ENCODE peak calls at places on chromosomes 16 and 17, in nine cellular contexts. One of them, this sample, is unnamed.

GRCh38 chr17:4340914-4341615 is 25.4 kb downstream of the UBE2G1 start:
- DNase-seq in cardiac fibroblast: peak
- DNase-seq in left ventricle myocardium inferior: no peak
- DNase-seq in lung: no peak
- DNase-seq in fibroblast of lung: peak
- DNase-seq in cardiac muscle cell: no peak
- DNase-seq in fibroblast of mammary gland: peak
- DNase-seq in IMR-90: peak
- DNase-seq in AG04449: no peak
- DNase-seq in this sample: peak

GRCh38 chr16:19683453-19684236 is 34.4 kb downstream of the KNOP1 start:
- DNase-seq in cardiac fibroblast: no peak
- DNase-seq in left ventricle myocardium inferior: no peak
- DNase-seq in lung: no peak
- DNase-seq in fibroblast of lung: no peak
- DNase-seq in cardiac muscle cell: no peak
- DNase-seq in fibroblast of mammary gland: no peak
- DNase-seq in IMR-90: no peak
- DNase-seq in AG04449: no peak
- DNase-seq in this sample: no peak

GRCh38 chr16:31869511-31870201 is 4.0 kb upstream of the ZNF267 start:
- DNase-seq in cardiac fibroblast: peak
- DNase-seq in left ventricle myocardium inferior: no peak
- DNase-seq in lung: peak
- DNase-seq in fibroblast of lung: peak
- DNase-seq in cardiac muscle cell: peak
- DNase-seq in fibroblast of mammary gland: peak
- DNase-seq in IMR-90: peak
- DNase-seq in AG04449: peak
- DNase-seq in this sample: peak

GRCh38 chr16:1287982-1288670 is 21.3 kb upstream of the UBE2I start:
- DNase-seq in cardiac fibroblast: peak
- DNase-seq in left ventricle myocardium inferior: peak
- DNase-seq in lung: no peak
- DNase-seq in fibroblast of lung: no peak
- DNase-seq in cardiac muscle cell: no peak
- DNase-seq in fibroblast of mammary gland: no peak
- DNase-seq in IMR-90: peak
- DNase-seq in AG04449: no peak
- DNase-seq in this sample: no peak

GRCh38 chr16:75096730-75097129 is 19.9 kb downstream of the LDHD start:
- DNase-seq in cardiac fibroblast: no peak
- DNase-seq in left ventricle myocardium inferior: no peak
- DNase-seq in lung: peak
- DNase-seq in fibroblast of lung: no peak
- DNase-seq in cardiac muscle cell: no peak
- DNase-seq in fibroblast of mammary gland: no peak
- DNase-seq in IMR-90: no peak
- DNase-seq in AG04449: no peak
- DNase-seq in this sample: peak

GRCh38 chr17:66965801-66966528 is 1.5 kb downstream of the CACNG4 start:
- DNase-seq in cardiac fibroblast: no peak
- DNase-seq in left ventricle myocardium inferior: no peak
- DNase-seq in lung: no peak
- DNase-seq in fibroblast of lung: no peak
- DNase-seq in cardiac muscle cell: peak
- DNase-seq in fibroblast of mammary gland: no peak
- DNase-seq in IMR-90: no peak
- DNase-seq in AG04449: no peak
- DNase-seq in this sample: no peak

GRCh38 chr16:11674001-11674817 is 6.0 kb downstream of the SNN start:
- DNase-seq in cardiac fibroblast: no peak
- DNase-seq in left ventricle myocardium inferior: no peak
- DNase-seq in lung: no peak
- DNase-seq in fibroblast of lung: no peak
- DNase-seq in cardiac muscle cell: no peak
- DNase-seq in fibroblast of mammary gland: no peak
- DNase-seq in IMR-90: no peak
- DNase-seq in AG04449: no peak
- DNase-seq in this sample: no peak

GRCh38 chr16:69861276-69862030 is 89.7 kb upstream of the CLEC18A start:
- DNase-seq in cardiac fibroblast: peak
- DNase-seq in left ventricle myocardium inferior: no peak
- DNase-seq in lung: peak
- DNase-seq in fibroblast of lung: peak
- DNase-seq in cardiac muscle cell: peak
- DNase-seq in fibroblast of mammary gland: peak
- DNase-seq in IMR-90: peak
- DNase-seq in AG04449: peak
- DNase-seq in this sample: peak

GRCh38 chr16:17177968-17178880 is 292.5 kb downstream of the XYLT1 start:
- DNase-seq in cardiac fibroblast: peak
- DNase-seq in left ventricle myocardium inferior: no peak
- DNase-seq in lung: no peak
- DNase-seq in fibroblast of lung: peak
- DNase-seq in cardiac muscle cell: peak
- DNase-seq in fibroblast of mammary gland: peak
- DNase-seq in IMR-90: peak
- DNase-seq in AG04449: no peak
- DNase-seq in this sample: peak

GRCh38 chr16:24826817-24827566 is 18.8 kb upstream of the SLC5A11 start:
- DNase-seq in cardiac fibroblast: no peak
- DNase-seq in left ventricle myocardium inferior: no peak
- DNase-seq in lung: no peak
- DNase-seq in fibroblast of lung: no peak
- DNase-seq in cardiac muscle cell: no peak
- DNase-seq in fibroblast of mammary gland: no peak
- DNase-seq in IMR-90: no peak
- DNase-seq in AG04449: no peak
- DNase-seq in this sample: no peak

GRCh38 chr16:24858219-24859041 is 12.7 kb downstream of the SLC5A11 start:
- DNase-seq in cardiac fibroblast: peak
- DNase-seq in left ventricle myocardium inferior: peak
- DNase-seq in lung: no peak
- DNase-seq in fibroblast of lung: peak
- DNase-seq in cardiac muscle cell: peak
- DNase-seq in fibroblast of mammary gland: peak
- DNase-seq in IMR-90: peak
- DNase-seq in AG04449: no peak
- DNase-seq in this sample: peak

GRCh38 chr17:28030386-28030785 is 12.1 kb upstream of the NLK start:
- DNase-seq in cardiac fibroblast: no peak
- DNase-seq in left ventricle myocardium inferior: no peak
- DNase-seq in lung: peak
- DNase-seq in fibroblast of lung: no peak
- DNase-seq in cardiac muscle cell: no peak
- DNase-seq in fibroblast of mammary gland: no peak
- DNase-seq in IMR-90: no peak
- DNase-seq in AG04449: no peak
- DNase-seq in this sample: no peak

GRCh38 chr16:55021595-55022475 is 91.2 kb downstream of the IRX5 start:
- DNase-seq in cardiac fibroblast: peak
- DNase-seq in left ventricle myocardium inferior: no peak
- DNase-seq in lung: no peak
- DNase-seq in fibroblast of lung: peak
- DNase-seq in cardiac muscle cell: no peak
- DNase-seq in fibroblast of mammary gland: peak
- DNase-seq in IMR-90: no peak
- DNase-seq in AG04449: no peak
- DNase-seq in this sample: peak
- TF ChIP-seq CTCF in cardiac fibroblast: no peak
- TF ChIP-seq CTCF in left ventricle myocardium inferior: no peak
- TF ChIP-seq CTCF in lung: no peak
- TF ChIP-seq CTCF in fibroblast of lung: no peak
- TF ChIP-seq CTCF in cardiac muscle cell: peak
- TF ChIP-seq CTCF in fibroblast of mammary gland: no peak
- TF ChIP-seq CTCF in IMR-90: no peak
- TF ChIP-seq CTCF in AG04449: no peak
- TF ChIP-seq CTCF in this sample: no peak

GRCh38 chr17:43547189-43547550 is 1.0 kb upstream of the ETV4 start:
- DNase-seq in cardiac fibroblast: no peak
- DNase-seq in left ventricle myocardium inferior: no peak
- DNase-seq in lung: no peak
- DNase-seq in fibroblast of lung: no peak
- DNase-seq in cardiac muscle cell: no peak
- DNase-seq in fibroblast of mammary gland: no peak
- DNase-seq in IMR-90: no peak
- DNase-seq in AG04449: no peak
- DNase-seq in this sample: no peak
- H3K4me3 ChIP-seq in cardiac fibroblast: no peak
- H3K4me3 ChIP-seq in left ventricle myocardium inferior: no peak
- H3K4me3 ChIP-seq in lung: no peak
- H3K4me3 ChIP-seq in fibroblast of lung: no peak
- H3K4me3 ChIP-seq in cardiac muscle cell: no peak
- H3K4me3 ChIP-seq in fibroblast of mammary gland: no peak
- H3K4me3 ChIP-seq in IMR-90: no peak
- H3K4me3 ChIP-seq in AG04449: no peak
- H3K4me3 ChIP-seq in this sample: no peak

GRCh38 chr17:82914375-82914774 is 74.6 kb upstream of the ZNF750 start:
- DNase-seq in cardiac fibroblast: peak
- DNase-seq in left ventricle myocardium inferior: peak
- DNase-seq in lung: no peak
- DNase-seq in fibroblast of lung: no peak
- DNase-seq in cardiac muscle cell: no peak
- DNase-seq in fibroblast of mammary gland: peak
- DNase-seq in IMR-90: no peak
- DNase-seq in AG04449: no peak
- DNase-seq in this sample: peak
- TF ChIP-seq CTCF in cardiac fibroblast: peak
- TF ChIP-seq CTCF in left ventricle myocardium inferior: peak
- TF ChIP-seq CTCF in lung: no peak
- TF ChIP-seq CTCF in fibroblast of lung: no peak
- TF ChIP-seq CTCF in cardiac muscle cell: peak
- TF ChIP-seq CTCF in fibroblast of mammary gland: peak
- TF ChIP-seq CTCF in IMR-90: peak
- TF ChIP-seq CTCF in AG04449: peak
- TF ChIP-seq CTCF in this sample: peak

DNA sequence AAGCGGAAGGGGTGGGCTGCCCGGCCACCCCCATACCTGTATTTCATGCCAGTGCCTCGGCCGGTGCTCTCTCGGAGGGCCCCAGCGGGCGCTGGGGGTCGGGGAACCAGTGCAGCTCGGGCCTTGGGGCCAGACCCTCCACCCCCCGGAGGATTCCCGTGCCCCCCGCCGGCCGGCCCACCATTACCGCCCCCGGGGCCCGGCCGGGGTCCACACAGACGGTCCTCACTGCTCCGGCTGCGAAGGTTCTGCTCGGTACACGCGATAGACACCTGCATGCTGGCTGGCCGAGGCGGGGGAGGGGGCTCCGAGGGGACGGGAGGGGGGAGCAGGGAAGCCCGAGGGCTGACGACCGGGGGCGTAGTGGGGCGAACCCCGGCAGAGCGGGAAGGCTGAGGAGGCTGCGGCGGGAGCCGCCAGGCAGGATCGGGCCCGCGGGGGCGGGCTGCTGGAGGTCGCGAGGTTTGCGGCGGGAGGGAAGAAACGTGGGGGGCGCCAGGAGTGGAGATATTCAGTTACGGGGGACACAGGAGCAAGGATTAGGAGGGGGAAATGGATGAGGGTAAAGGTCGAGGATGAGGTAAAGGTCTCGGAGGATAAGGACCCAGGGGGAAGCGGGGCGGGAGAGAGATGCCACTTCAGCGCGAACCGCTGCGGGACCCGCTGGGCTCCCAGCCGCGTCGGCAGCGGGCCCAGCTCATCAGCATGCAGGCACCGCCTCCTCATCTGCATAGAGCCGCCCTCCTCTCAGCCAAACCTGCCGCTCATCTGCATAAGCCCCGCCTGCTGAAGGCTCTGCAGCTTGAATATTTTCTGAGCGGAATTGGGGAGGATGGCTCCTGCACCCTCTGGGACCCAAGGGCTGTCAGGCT is at the start of gene KCNAB3:
- DNase-seq in cardiac fibroblast: peak
- DNase-seq in left ventricle myocardium inferior: peak
- DNase-seq in lung: no peak
- DNase-seq in fibroblast of lung: peak
- DNase-seq in cardiac muscle cell: peak
- DNase-seq in fibroblast of mammary gland: peak
- DNase-seq in IMR-90: peak
- DNase-seq in AG04449: no peak
- DNase-seq in this sample: peak
- H3K4me3 ChIP-seq in cardiac fibroblast: peak
- H3K4me3 ChIP-seq in left ventricle myocardium inferior: peak
- H3K4me3 ChIP-seq in lung: no peak
- H3K4me3 ChIP-seq in fibroblast of lung: peak
- H3K4me3 ChIP-seq in cardiac muscle cell: peak
- H3K4me3 ChIP-seq in fibroblast of mammary gland: peak
- H3K4me3 ChIP-seq in IMR-90: peak
- H3K4me3 ChIP-seq in AG04449: peak
- H3K4me3 ChIP-seq in this sample: peak

GRCh38 chr17:78736526-78737079 is 45.5 kb downstream of the CYTH1 start:
- DNase-seq in cardiac fibroblast: no peak
- DNase-seq in left ventricle myocardium inferior: peak
- DNase-seq in lung: peak
- DNase-seq in fibroblast of lung: no peak
- DNase-seq in cardiac muscle cell: peak
- DNase-seq in fibroblast of mammary gland: peak
- DNase-seq in IMR-90: no peak
- DNase-seq in AG04449: no peak
- DNase-seq in this sample: no peak
- TF ChIP-seq CTCF in cardiac fibroblast: no peak
- TF ChIP-seq CTCF in left ventricle myocardium inferior: peak
- TF ChIP-seq CTCF in lung: no peak
- TF ChIP-seq CTCF in fibroblast of lung: no peak
- TF ChIP-seq CTCF in cardiac muscle cell: no peak
- TF ChIP-seq CTCF in fibroblast of mammary gland: no peak
- TF ChIP-seq CTCF in IMR-90: no peak
- TF ChIP-seq CTCF in AG04449: no peak
- TF ChIP-seq CTCF in this sample: no peak